ENCODE peak calls at places on chromosome 5, in five cellular contexts. A, Z, F, Y and I are unnamed samples.

GRCh38 chr5:80697100-80697499 is 42.3 kb upstream of the DHFR start:
- DNase-seq in Y (no peak), Z (no peak), A (no peak), F (no peak), I (no peak)

GRCh38 chr5:96151891-96152290 is 190.2 kb upstream of the ELL2 start:
- DNase-seq in F (no peak), Y (no peak), Z (no peak), A (no peak), I (no peak)

GRCh38 chr5:96562614-96563013 is 99.6 kb upstream of the CAST start:
- DNase-seq in Y (peak; percentile 34), F (no peak), Z (no peak), A (no peak), I (no peak)

GRCh38 chr5:2036885-2037284 is 154.2 kb upstream of the IRX4 start:
- DNase-seq in Z (no peak), A (no peak), F (no peak), Y (no peak), I (no peak)

GRCh38 chr5:59360130-59360555 is 533.4 kb downstream of the PDE4D start:
- DNase-seq in F (no peak), A (no peak), Z (no peak), Y (no peak), I (no peak)

GRCh38 chr5:116437922-116438578 is 136.6 kb downstream of the SEMA6A start:
- DNase-seq in Z (no peak), Y (no peak), F (no peak), A (no peak), I (no peak)

GRCh38 chr5:43145071-43145470 is 24.4 kb downstream of the ZNF131 start:
- DNase-seq in Z (no peak), Y (no peak), F (no peak), A (no peak), I (no peak)

GRCh38 chr5:124927735-124928134 is 181.3 kb upstream of the ZNF608 start:
- DNase-seq in F (no peak), A (no peak), Y (no peak), Z (no peak), I (no peak)

GRCh38 chr5:160508780-160509361 is 87.2 kb downstream of the PTTG1 start:
- DNase-seq in A (peak; percentile 76), Y (peak; percentile 91), F (peak; percentile 41), Z (peak; percentile 54), I (peak; percentile 47)

GRCh38 chr5:101929628-101930027 is 366.5 kb downstream of the SLCO4C1 start:
- DNase-seq in F (no peak), A (no peak), Z (no peak), Y (no peak), I (no peak)

GRCh38 chr5:174166231-174167079 is 120.9 kb downstream of the NSG2 start:
- DNase-seq in Y (no peak), A (no peak), F (no peak), Z (no peak), I (no peak)

GRCh38 chr5:53239301-53239990 is 129.9 kb upstream of the MOCS2 start:
- DNase-seq in Y (no peak), F (no peak), A (no peak), Z (no peak), I (no peak)

GRCh38 chr5:151459680-151460079 is 12.3 kb downstream of the SLC36A1 start:
- DNase-seq in A (no peak), Y (peak; percentile 62), Z (no peak), F (no peak), I (no peak)

GRCh38 chr5:9681706-9682105 is 51.6 kb upstream of the TAS2R1 start:
- DNase-seq in Z (no peak), A (no peak), Y (no peak), F (no peak), I (no peak)

GRCh38 chr5:6525910-6526309 is 77.3 kb downstream of the UBE2QL1 start:
- DNase-seq in A (peak; percentile 60), Z (no peak), Y (no peak), F (no peak), I (no peak)

GRCh38 chr5:102583663-102584062 is 84.9 kb upstream of the SLCO6A1 start:
- DNase-seq in Z (no peak), F (no peak), A (no peak), Y (no peak), I (no peak)

GRCh38 chr5:38472541-38472940 is 83.9 kb downstream of the LIFR start:
- DNase-seq in F (no peak), Y (no peak), Z (no peak), A (no peak), I (no peak)

GRCh38 chr5:111389390-111390082 is 122.8 kb downstream of the STARD4 start:
- DNase-seq in A (no peak), Z (no peak), Y (no peak), F (no peak), I (no peak)